ENCODE peak calls at places on chromosomes 16 and 17, in seven cellular contexts. F, L, H, O, J, V and Z are unnamed samples.

GRCh38 chr16:27679899-27680298 is 130.0 kb downstream of the KATNIP start:
- DNase-seq in F (no peak), L (no peak), H (no peak), O (no peak), J (no peak), V (no peak), Z (no peak)

GRCh38 chr17:70920416-70920815 is 751.1 kb downstream of the KCNJ2 start:
- DNase-seq in F (no peak), L (no peak), H (no peak), O (no peak), J (no peak), V (no peak), Z (no peak)

GRCh38 chr17:78322858-78323455 is 36.9 kb downstream of the SOCS3 start:
- DNase-seq in F (no peak), L (no peak), H (peak), O (no peak), J (no peak), V (no peak), Z (no peak)

GRCh38 chr17:17379197-17379991 is 76.2 kb downstream of the NT5M start:
- DNase-seq in F (no peak), L (no peak), H (peak), O (no peak), J (no peak), V (no peak), Z (no peak)

GRCh38 chr17:44467108-44467507 is 36.1 kb downstream of the GPATCH8 start:
- DNase-seq in F (no peak), L (no peak), H (peak), O (no peak), J (no peak), V (no peak), Z (no peak)

GRCh38 chr16:468072-468821 is 42.8 kb downstream of the RAB11FIP3 start:
- DNase-seq in F (peak), L (no peak), H (no peak), O (no peak), J (no peak), V (no peak), Z (no peak)

GRCh38 chr17:16928406-16929280 is 43.3 kb downstream of the TNFRSF13B start:
- DNase-seq in F (no peak), L (no peak), H (no peak), O (no peak), J (no peak), V (no peak), Z (no peak)

GRCh38 chr17:16925461-16926060 is 46.4 kb downstream of the TNFRSF13B start:
- DNase-seq in F (peak), L (no peak), H (no peak), O (no peak), J (no peak), V (no peak), Z (peak)

GRCh38 chr17:83175551-83176271 is 96.3 kb downstream of the METRNL start:
- DNase-seq in F (peak), L (no peak), H (no peak), O (no peak), J (no peak), V (no peak), Z (no peak)

GRCh38 chr17:75105269-75106080 is 4.3 kb upstream of the ARMC7 start:
- DNase-seq in F (peak), L (peak), H (peak), O (no peak), J (peak), V (peak), Z (no peak)

GRCh38 chr17:56808503-56808902 is 25.2 kb downstream of the C17orf67 start:
- DNase-seq in F (no peak), L (peak), H (no peak), O (no peak), J (no peak), V (no peak), Z (no peak)

GRCh38 chr17:76071497-76072148 is 694 bp downstream of the SRP68 start:
- DNase-seq in F (no peak), L (no peak), H (no peak), O (no peak), J (peak), V (no peak), Z (peak)

GRCh38 chr17:69779378-69780214 is 295.4 kb upstream of the KCNJ16 start:
- DNase-seq in F (no peak), L (no peak), H (peak), O (no peak), J (no peak), V (no peak), Z (no peak)

GRCh38 chr17:77637807-77638182 is 320.7 kb upstream of the TNRC6C start:
- DNase-seq in F (no peak), L (no peak), H (no peak), O (no peak), J (no peak), V (peak), Z (no peak)

GRCh38 chr17:63714550-63715277 is 14.8 kb upstream of the LIMD2 start:
- DNase-seq in F (no peak), L (no peak), H (peak), O (no peak), J (no peak), V (no peak), Z (no peak)

GRCh38 chr16:30054959-30055553 is 10.5 kb upstream of the ALDOA start:
- DNase-seq in F (peak), L (no peak), H (no peak), O (no peak), J (peak), V (peak), Z (peak)

GRCh38 chr17:7141824-7142223 is 27.2 kb upstream of the ASGR2 start:
- DNase-seq in F (peak), L (no peak), H (no peak), O (no peak), J (no peak), V (no peak), Z (no peak)